ENCODE peak calls at places on chromosomes 7 and 10, in seven cellular contexts. A is cardiac muscle cell; Y is Kasumi-1; N is endothelial cell of umbilical vein; M is right lobe of liver; I is adrenal gland; C is stimulated activated CD4-positive, alpha-beta T cell treated with anti-CD3 and anti-CD28 coated beads, Interleukin-1b, Interleukin-23, amount 100 ng/mL, for 1 hour. D is an unnamed sample.

GRCh38 chr10:43214071-43214955 is 52.6 kb downstream of the RASGEF1A start:
- DNase-seq in C (no peak), M (peak), A (no peak), Y (no peak), N (no peak), I (no peak), D (no peak)

GRCh38 chr7:24283559-24283899 is 461 bp upstream of the NPY start:
- DNase-seq in A (no peak), N (no peak), I (no peak), C (no peak), M (no peak), Y (no peak), D (no peak)

GRCh38 chr10:103560886-103561285 is 67.4 kb downstream of the NEURL1 start:
- DNase-seq in M (no peak), I (no peak), A (no peak), N (no peak), C (no peak), Y (no peak), D (no peak)

GRCh38 chr10:14953452-14954000 is 370 bp downstream of the DCLRE1C start:
- DNase-seq in Y (peak), C (no peak), A (peak), I (peak), M (no peak), N (peak), D (peak)

GRCh38 chr7:78218051-78218450 is 419.5 kb downstream of the PHTF2 start:
- DNase-seq in C (no peak), A (no peak), Y (no peak), M (no peak), I (no peak), N (no peak), D (no peak)

GRCh38 chr7:30472771-30473392 is 5.7 kb downstream of the NOD1 start:
- DNase-seq in N (peak), C (no peak), M (no peak), I (no peak), Y (no peak), A (peak), D (no peak)

GRCh38 chr10:48272682-48273081 is 1.8 kb downstream of the FRMPD2 start:
- DNase-seq in N (no peak), Y (no peak), I (no peak), A (no peak), C (no peak), M (no peak), D (no peak)

GRCh38 chr10:51001587-51001986 is 72.7 kb upstream of the PRKG1 start:
- DNase-seq in N (peak), C (no peak), I (no peak), M (no peak), Y (peak), A (no peak), D (no peak)

GRCh38 chr7:100008525-100008924 is 6.9 kb upstream of the ZKSCAN1 start:
- DNase-seq in M (no peak), Y (no peak), A (no peak), I (no peak), C (no peak), N (no peak), D (peak)

GRCh38 chr10:106557951-106558733 is 606.4 kb downstream of the SORCS1 start:
- DNase-seq in A (no peak), I (no peak), N (no peak), C (no peak), Y (no peak), M (no peak), D (no peak)

GRCh38 chr10:31770307-31770902 is 158.2 kb downstream of the ARHGAP12 start:
- DNase-seq in Y (peak), N (peak), A (peak), M (peak), I (peak), C (peak), D (no peak)